ENCODE peak calls at places on chromosome 20, in eight cellular contexts. M is esophagus muscularis mucosa, L is upper lobe of left lung, T is GM23338, U is H1, Z is GM12891, N is stomach, Q is Panc1. D is an unnamed sample.

GRCh38 chr20:21510414-21510971 is 3.4 kb downstream of the NKX2-2 start:
- DNase-seq in U (peak), L (peak), T (peak), M (no peak), Q (no peak), N (no peak), Z (no peak), D (no peak)

GRCh38 chr20:53639128-53639527 is 45.5 kb upstream of the ZNF217 start:
- DNase-seq in T (no peak), Q (no peak), U (no peak), Z (no peak), M (no peak), N (no peak), L (no peak), D (no peak)

GRCh38 chr20:2237059-2237458 is 58.7 kb upstream of the TGM3 start:
- DNase-seq in M (no peak), T (peak), N (peak), L (peak), Z (no peak), U (no peak), Q (peak), D (peak)

GRCh38 chr20:21571841-21572690 is 58.2 kb upstream of the NKX2-2 start:
- DNase-seq in U (peak), Z (no peak), L (peak), M (no peak), N (no peak), Q (peak), T (peak), D (no peak)

GRCh38 chr20:61587910-61588309 is 335.8 kb downstream of the CDH4 start:
- DNase-seq in N (no peak), L (no peak), M (no peak), U (no peak), Z (no peak), T (no peak), Q (no peak), D (no peak)

GRCh38 chr20:57840504-57841296 is 130.9 kb upstream of the PMEPA1 start:
- DNase-seq in N (no peak), U (no peak), L (no peak), M (peak), Z (no peak), T (no peak), Q (no peak), D (no peak)

GRCh38 chr20:50450961-50451752 is 59.0 kb upstream of the PTPN1 start:
- DNase-seq in U (peak), Q (no peak), L (no peak), M (no peak), T (peak), Z (peak), N (peak), D (no peak)

GRCh38 chr20:10992776-10993175 is 319.0 kb upstream of the JAG1 start:
- DNase-seq in L (no peak), N (no peak), U (no peak), M (no peak), Z (no peak), T (no peak), Q (no peak), D (no peak)

GRCh38 chr20:6533321-6533720 is 234.2 kb upstream of the BMP2 start:
- DNase-seq in U (no peak), L (no peak), M (no peak), T (no peak), N (no peak), Z (no peak), Q (no peak), D (no peak)

GRCh38 chr20:4014031-4014474 is 1.3 kb downstream of the RNF24 start:
- DNase-seq in L (no peak), N (peak), T (peak), M (no peak), U (no peak), Z (no peak), Q (peak), D (peak)

GRCh38 chr20:19817017-19817416 is 59.0 kb downstream of the RIN2 start:
- DNase-seq in M (no peak), Z (no peak), T (no peak), L (no peak), U (no peak), N (no peak), Q (no peak), D (no peak)

GRCh38 chr20:24350923-24351368 is 118.5 kb upstream of the SYNDIG1 start:
- DNase-seq in Q (no peak), L (no peak), N (no peak), M (no peak), T (no peak), U (no peak), Z (no peak), D (no peak)

GRCh38 chr20:56839791-56840190 is 210.7 kb downstream of the TFAP2C start:
- DNase-seq in T (no peak), L (no peak), Q (no peak), N (no peak), U (no peak), M (no peak), Z (no peak), D (no peak)

GRCh38 chr20:25269833-25270170 is 21.9 kb downstream of the PYGB start:
- DNase-seq in U (peak), Q (no peak), N (peak), T (no peak), L (no peak), M (no peak), Z (no peak), D (no peak)

GRCh38 chr20:2206957-2207769 is 88.6 kb upstream of the TGM3 start:
- DNase-seq in L (peak), M (no peak), N (peak), T (peak), Q (no peak), U (peak), Z (peak), D (peak)

GRCh38 chr20:52104546-52105044 is 87.0 kb downstream of the ZFP64 start:
- DNase-seq in Z (no peak), Q (no peak), T (peak), U (peak), M (no peak), N (no peak), L (peak), D (no peak)

GRCh38 chr20:1810926-1811620 is 84.1 kb upstream of the SIRPA start:
- DNase-seq in L (no peak), U (no peak), N (no peak), M (peak), Q (no peak), Z (no peak), T (no peak), D (peak)

GRCh38 chr20:25194333-25194972 is 1.1 kb upstream of the ENTPD6 start:
- DNase-seq in Z (no peak), T (no peak), L (peak), U (no peak), Q (no peak), N (no peak), M (peak), D (no peak)

GRCh38 chr20:20463933-20464374 is 96.0 kb downstream of the INSM1 start:
- DNase-seq in Q (no peak), M (no peak), Z (no peak), N (no peak), U (no peak), L (no peak), T (peak), D (no peak)

GRCh38 chr20:48319943-48320584 is 507.7 kb downstream of the PREX1 start:
- DNase-seq in Q (no peak), N (no peak), T (no peak), L (peak), Z (no peak), M (no peak), U (no peak), D (no peak)

GRCh38 chr20:17557675-17558006 is 12.2 kb upstream of the DSTN start:
- DNase-seq in L (no peak), Q (no peak), T (no peak), M (no peak), Z (no peak), N (peak), U (no peak), D (peak)

DNA sequence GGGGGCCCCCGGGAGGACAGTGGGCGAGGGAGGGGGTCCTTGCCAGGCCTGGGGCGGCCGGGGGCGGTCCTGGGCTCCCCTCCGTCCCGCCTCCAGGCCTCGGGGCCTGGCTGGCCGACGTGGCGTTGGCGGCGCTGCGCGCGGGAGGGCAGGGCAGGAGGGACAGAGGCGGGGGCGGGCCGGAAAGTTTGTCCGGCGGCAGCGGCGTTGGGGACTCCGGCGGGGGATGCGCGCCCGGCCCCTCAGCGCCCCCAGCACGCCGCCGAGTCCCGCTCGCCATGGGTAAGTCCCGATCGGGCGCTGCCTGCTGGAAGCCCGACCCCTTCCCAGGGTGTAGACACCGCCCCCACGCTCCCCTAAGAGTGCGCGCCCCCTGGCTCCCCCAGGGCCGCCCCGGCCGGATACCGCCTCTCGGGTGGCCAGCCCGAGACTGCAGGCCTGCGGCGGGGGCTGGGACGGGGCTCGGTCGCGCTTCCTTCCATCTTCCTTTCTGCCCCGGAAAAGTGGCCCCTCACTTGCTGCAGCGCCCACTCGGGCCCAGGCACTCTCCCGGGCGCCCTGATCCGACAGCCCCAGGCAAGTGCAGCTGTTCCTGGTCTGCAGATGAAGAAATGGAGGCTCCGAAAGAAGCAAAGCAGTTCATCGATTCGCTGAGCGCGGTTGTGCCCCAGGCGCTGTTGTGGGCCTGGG is at the start of gene SLC2A10:
- DNase-seq in Q (no peak), N (peak), Z (no peak), L (peak), M (no peak), T (peak), U (peak), D (peak)
- TF ChIP-seq POLR2AphosphoS5 in Q (no peak), N (no peak), Z (no peak), L (no peak), M (peak), T (peak), U (no peak), D (no peak)

GRCh38 chr20:62596921-62597320 is 45.4 kb upstream of the SLCO4A1 start:
- DNase-seq in U (no peak), N (no peak), T (no peak), Q (no peak), Z (no peak), L (no peak), M (no peak), D (no peak)

GRCh38 chr20:62597416-62598115 is 44.7 kb upstream of the SLCO4A1 start:
- DNase-seq in M (no peak), U (no peak), N (no peak), Z (no peak), Q (no peak), L (no peak), T (no peak), D (no peak)

GRCh38 chr20:62595069-62595468 is 47.2 kb upstream of the SLCO4A1 start:
- DNase-seq in T (no peak), Z (no peak), U (no peak), N (no peak), L (no peak), Q (no peak), M (no peak), D (no peak)

GRCh38 chr20:62595491-62595890 is 46.8 kb upstream of the SLCO4A1 start:
- DNase-seq in Z (no peak), M (no peak), Q (no peak), N (peak), L (no peak), T (no peak), U (no peak), D (no peak)

DNA sequence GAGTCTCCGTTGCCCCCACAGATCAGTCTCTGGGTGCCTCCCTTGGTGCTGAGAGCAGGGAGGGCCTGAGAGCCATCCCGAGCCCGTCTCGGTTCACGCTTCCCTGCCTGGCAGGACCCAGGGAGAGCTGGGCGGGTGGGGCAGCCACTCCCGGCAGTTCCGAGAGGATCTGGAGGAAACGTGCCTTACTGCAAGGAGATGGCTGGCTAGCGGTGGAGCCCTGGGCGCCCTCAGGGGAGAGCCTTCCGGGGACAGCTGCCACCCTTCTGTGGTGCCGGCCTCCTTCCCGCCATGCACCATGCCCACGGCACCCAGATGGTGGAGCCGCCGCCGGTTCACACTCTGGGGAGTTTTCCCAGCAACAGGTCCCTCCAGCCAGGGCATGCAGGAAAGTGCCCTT is 45.8 kb upstream of the SLCO4A1 start:
- DNase-seq in T (no peak), N (no peak), Q (no peak), L (no peak), U (no peak), M (no peak), Z (no peak), D (no peak)
- TF ChIP-seq POLR2AphosphoS5 in T (no peak), N (no peak), Q (no peak), L (no peak), U (no peak), M (no peak), Z (no peak), D (no peak)

GRCh38 chr20:34100578-34100977 is 11.5 kb downstream of the EIF2S2 start:
- DNase-seq in Q (no peak), M (no peak), N (no peak), L (no peak), Z (no peak), U (no peak), T (no peak), D (no peak)

GRCh38 chr20:34102342-34102741 is 9.7 kb downstream of the EIF2S2 start:
- DNase-seq in U (no peak), M (no peak), Q (no peak), Z (no peak), N (no peak), T (no peak), L (no peak), D (no peak)

GRCh38 chr20:34098570-34098969 is 13.5 kb downstream of the EIF2S2 start:
- DNase-seq in U (no peak), T (no peak), N (no peak), Q (no peak), L (no peak), Z (no peak), M (no peak), D (no peak)

GRCh38 chr20:34096699-34097420 is 15.2 kb downstream of the EIF2S2 start:
- DNase-seq in N (no peak), M (no peak), Z (no peak), T (no peak), L (no peak), U (no peak), Q (no peak), D (no peak)

DNA sequence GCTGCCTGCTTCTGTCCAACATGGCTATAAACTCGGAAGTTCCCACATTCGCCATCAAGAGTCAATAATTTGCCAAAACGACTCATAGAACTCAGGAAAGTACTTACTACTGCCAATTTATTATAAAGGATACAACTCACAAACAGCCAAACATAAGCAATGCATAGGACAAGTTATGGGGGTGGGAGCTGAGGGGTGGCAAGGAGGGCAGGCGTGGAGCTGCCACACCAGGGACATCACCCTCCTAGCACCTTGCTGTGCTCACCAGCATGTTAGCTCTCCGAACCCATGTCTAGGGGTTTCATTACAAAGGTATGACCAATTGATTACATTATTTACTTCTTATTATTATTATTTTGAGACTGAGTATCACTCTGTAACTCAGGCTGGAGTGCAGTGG is 12.4 kb downstream of the EIF2S2 start:
- DNase-seq in L (no peak), T (no peak), N (no peak), M (no peak), Q (no peak), Z (no peak), U (no peak), D (no peak)
- TF ChIP-seq POLR2AphosphoS5 in L (no peak), T (no peak), N (no peak), M (no peak), Q (no peak), Z (no peak), U (peak), D (no peak)

GRCh38 chr20:41617931-41618806 is at the start of gene CHD6:
- DNase-seq in Z (peak), M (peak), U (peak), T (peak), L (peak), Q (peak), N (peak), D (peak)

GRCh38 chr20:41619360-41620115 is 1.4 kb upstream of the CHD6 start:
- DNase-seq in T (no peak), M (no peak), Z (no peak), U (no peak), Q (no peak), L (no peak), N (no peak), D (no peak)

GRCh38 chr20:41623625-41624024 is 5.4 kb upstream of the CHD6 start:
- DNase-seq in N (no peak), T (no peak), Z (no peak), M (no peak), U (no peak), Q (no peak), L (no peak), D (no peak)

GRCh38 chr20:41618807-41619294 is 674 bp upstream of the CHD6 start:
- DNase-seq in Z (no peak), L (no peak), Q (no peak), T (peak), U (no peak), M (no peak), N (peak), D (peak)

GRCh38 chr20:41622584-41622983 is 4.4 kb upstream of the CHD6 start:
- DNase-seq in L (no peak), Q (no peak), T (no peak), U (no peak), Z (no peak), N (no peak), M (no peak), D (no peak)
- TF ChIP-seq POLR2AphosphoS5 in L (no peak), Q (no peak), T (no peak), U (no peak), Z (no peak), N (no peak), M (no peak), D (no peak)

GRCh38 chr20:41138217-41138526 is 829 bp downstream of the PLCG1 start:
- DNase-seq in T (no peak), Q (no peak), U (no peak), M (no peak), N (no peak), Z (no peak), L (no peak), D (no peak)

GRCh38 chr20:41135888-41136243 is 1.5 kb upstream of the PLCG1 start:
- DNase-seq in Z (no peak), U (no peak), T (no peak), N (no peak), M (no peak), Q (no peak), L (no peak), D (no peak)

GRCh38 chr20:41136336-41136694 is 1.0 kb upstream of the PLCG1 start:
- DNase-seq in T (peak), Q (no peak), L (no peak), Z (no peak), M (no peak), N (no peak), U (no peak), D (no peak)

GRCh38 chr20:41137412-41138216 is at the start of gene PLCG1:
- DNase-seq in T (peak), U (peak), Z (peak), N (peak), M (no peak), Q (no peak), L (peak), D (peak)

GRCh38 chr20:41136695-41137411 is 490 bp upstream of the PLCG1 start:
- DNase-seq in U (peak), T (peak), N (peak), M (peak), Z (peak), Q (no peak), L (peak), D (peak)
- TF ChIP-seq POLR2AphosphoS5 in U (peak), T (peak), N (peak), M (peak), Z (peak), Q (peak), L (peak), D (peak)

GRCh38 chr20:5349448-5349847 is 32.7 kb upstream of the PROKR2 start:
- DNase-seq in Q (no peak), U (no peak), M (peak), N (no peak), L (no peak), Z (no peak), T (no peak), D (no peak)
- TF ChIP-seq POLR2AphosphoS5 in Q (no peak), U (no peak), M (no peak), N (no peak), L (no peak), Z (no peak), T (no peak), D (no peak)

GRCh38 chr20:38242848-38243449 is 17.6 kb downstream of the KIAA1755 start:
- DNase-seq in Z (no peak), U (peak), T (peak), Q (no peak), L (no peak), M (no peak), N (no peak), D (no peak)
- TF ChIP-seq POLR2AphosphoS5 in Z (no peak), U (no peak), T (no peak), Q (no peak), L (no peak), M (no peak), N (no peak), D (no peak)

GRCh38 chr20:46709055-46709458 is 392 bp upstream of the SLC2A10 start:
- DNase-seq in L (no peak), N (peak), Z (no peak), M (no peak), T (peak), Q (no peak), U (no peak), D (peak)
- TF ChIP-seq POLR2AphosphoS5 in L (no peak), N (no peak), Z (no peak), M (no peak), T (no peak), Q (no peak), U (no peak), D (peak)

D was measured in prostate gland.